ENCODE peak calls at places on chromosomes 4 and X, in eight cellular contexts. W is AG09309; Q is stimulated activated CD4-positive, alpha-beta T cell treated with anti-CD3 and anti-CD28 coated beads, Interleukin-4, amount 100 ng/mL, for 48 hours; P is T-cell; E is G401; F is IMR-90; X is activated gamma-delta T cell treated with anti-CD3 and anti-CD28 coated beads, Interleukin-2, amount 50 U/mL, for 16 hours; L is ecto neural progenitor cell. C is an unnamed sample.
A peak's percentile ranks its signal among the peaks of the same experiment; 100 is the strongest.

GRCh38 chr4:121272526-121272925 is 108.3 kb downstream of the QRFPR start:
- DNase-seq in Q (no peak), L (no peak), F (peak; percentile 55), P (no peak), X (no peak), E (no peak), W (no peak), C (peak; percentile 24)

GRCh38 chr4:80471701-80472100 is 136.2 kb downstream of the CFAP299 start:
- DNase-seq in P (no peak), L (no peak), X (no peak), F (peak; percentile 67), W (no peak), E (no peak), Q (no peak), C (peak; percentile 20)

GRCh38 chr4:153731239-153731638 is 28.6 kb downstream of the RNF175 start:
- DNase-seq in W (peak; percentile 77), X (no peak), F (peak; percentile 64), E (no peak), P (no peak), L (no peak), Q (no peak), C (peak; percentile 43)

GRCh38 chr4:173167793-173168395 is 717 bp upstream of the GALNT7 start:
- DNase-seq in E (peak; percentile 67), W (no peak), Q (no peak), P (no peak), F (peak; percentile 30), L (no peak), X (no peak), C (no peak)

GRCh38 chrX:9420513-9420912 is 44.3 kb upstream of the TBL1X start:
- DNase-seq in W (no peak), X (no peak), L (no peak), Q (no peak), P (no peak), F (peak; percentile 15), E (no peak), C (no peak)

GRCh38 chr4:73661646-73662119 is 41.4 kb upstream of the RASSF6 start:
- DNase-seq in P (no peak), Q (no peak), W (peak; percentile 93), X (no peak), E (no peak), F (peak; percentile 99), L (no peak), C (peak; percentile 96)

GRCh38 chr4:47217291-47217690 is 185.9 kb downstream of the GABRB1 start:
- DNase-seq in W (no peak), P (no peak), E (no peak), Q (no peak), F (no peak), L (no peak), X (no peak), C (no peak)

GRCh38 chr4:24519649-24520048 is 64.7 kb downstream of the DHX15 start:
- DNase-seq in P (no peak), E (no peak), W (no peak), Q (no peak), X (no peak), F (peak; percentile 47), L (no peak), C (no peak)

GRCh38 chr4:119785963-119786362 is 157.4 kb upstream of the PDE5A start:
- DNase-seq in L (no peak), E (no peak), F (peak; percentile 23), X (no peak), Q (no peak), W (no peak), P (no peak), C (no peak)

GRCh38 chr4:108355523-108356208 is 186.9 kb upstream of the LEF1 start:
- DNase-seq in X (no peak), E (no peak), P (peak; percentile 39), F (no peak), W (no peak), Q (no peak), L (no peak), C (no peak)

GRCh38 chr4:145557720-145558119 is 61.5 kb upstream of the MMAA start:
- DNase-seq in E (peak; percentile 45), P (peak; percentile 42), X (peak; percentile 1), F (peak; percentile 72), Q (peak; percentile 30), W (peak; percentile 21), L (peak; percentile 68), C (peak; percentile 43)

GRCh38 chr4:1105662-1106061 is 7.7 kb downstream of the RNF212 start:
- DNase-seq in X (no peak), W (no peak), F (no peak), L (peak; percentile 76), P (no peak), E (no peak), Q (no peak), C (no peak)

GRCh38 chrX:37846558-37846933 is 825 bp downstream of the DYNLT3 start:
- DNase-seq in W (no peak), E (no peak), Q (no peak), L (no peak), F (no peak), X (no peak), P (no peak), C (no peak)

GRCh38 chrX:43868791-43869190 is 13.5 kb downstream of the MAOB start:
- DNase-seq in E (no peak), X (no peak), P (no peak), Q (no peak), W (no peak), L (no peak), F (peak; percentile 0), C (no peak)